ENCODE peak calls at places on chromosome 18, in four cellular contexts. One of them, this sample, is unnamed.

GRCh38 chr18:50397023-50397422 is 22.2 kb downstream of the SKA1 start:
- DNase-seq in IMR-90: no peak
- DNase-seq in effector memory CD8-positive, alpha-beta T cell: no peak
- DNase-seq in neuronal stem cell: no peak
- DNase-seq in this sample: no peak

GRCh38 chr18:62964432-62964831 is 249.1 kb downstream of the PHLPP1 start:
- DNase-seq in neuronal stem cell: no peak
- DNase-seq in IMR-90: no peak
- DNase-seq in effector memory CD8-positive, alpha-beta T cell: no peak
- DNase-seq in this sample: no peak

GRCh38 chr18:62982600-62983251 is 267.4 kb downstream of the PHLPP1 start:
- DNase-seq in neuronal stem cell: peak; percentile 55
- DNase-seq in IMR-90: peak; percentile 63
- DNase-seq in effector memory CD8-positive, alpha-beta T cell: peak; percentile 42
- DNase-seq in this sample: peak; percentile 7

GRCh38 chr18:63844254-63844653 is 43.3 kb upstream of the SERPINB2 start:
- DNase-seq in IMR-90: peak; percentile 67
- DNase-seq in effector memory CD8-positive, alpha-beta T cell: no peak
- DNase-seq in neuronal stem cell: peak; percentile 20
- DNase-seq in this sample: no peak

GRCh38 chr18:53567935-53568574 is 656.4 kb downstream of the MBD2 start:
- DNase-seq in IMR-90: peak; percentile 13
- DNase-seq in neuronal stem cell: peak; percentile 26
- DNase-seq in effector memory CD8-positive, alpha-beta T cell: no peak
- DNase-seq in this sample: no peak

GRCh38 chr18:3873211-3873610 is 423.2 kb downstream of the TGIF1 start:
- DNase-seq in neuronal stem cell: no peak
- DNase-seq in effector memory CD8-positive, alpha-beta T cell: no peak
- DNase-seq in IMR-90: no peak
- DNase-seq in this sample: no peak

GRCh38 chr18:9531791-9532410 is 56.6 kb downstream of the RALBP1 start:
- DNase-seq in neuronal stem cell: no peak
- DNase-seq in IMR-90: peak; percentile 33
- DNase-seq in effector memory CD8-positive, alpha-beta T cell: no peak
- DNase-seq in this sample: no peak

GRCh38 chr18:9055185-9055584 is 47.3 kb upstream of the NDUFV2 start:
- DNase-seq in effector memory CD8-positive, alpha-beta T cell: no peak
- DNase-seq in neuronal stem cell: no peak
- DNase-seq in IMR-90: peak; percentile 86
- DNase-seq in this sample: no peak

GRCh38 chr18:51051105-51051712 is 21.2 kb downstream of the SMAD4 start:
- DNase-seq in IMR-90: peak; percentile 65
- DNase-seq in effector memory CD8-positive, alpha-beta T cell: peak; percentile 10
- DNase-seq in neuronal stem cell: peak; percentile 36
- DNase-seq in this sample: no peak

GRCh38 chr18:35005963-35006577 is 35.1 kb upstream of the MAPRE2 start:
- DNase-seq in neuronal stem cell: peak; percentile 63
- DNase-seq in IMR-90: peak; percentile 70
- DNase-seq in effector memory CD8-positive, alpha-beta T cell: peak; percentile 35
- DNase-seq in this sample: no peak

GRCh38 chr18:76306685-76307292 is 188.3 kb downstream of the ZNF516 start:
- DNase-seq in neuronal stem cell: no peak
- DNase-seq in IMR-90: no peak
- DNase-seq in effector memory CD8-positive, alpha-beta T cell: no peak
- DNase-seq in this sample: no peak